ENCODE peak calls at places on chromosome 22, in five cellular contexts. K is body of pancreas, C is HCT116, E is uterus, V is Peyer's patch. S is an unnamed sample. For H3K4me1, the result is how much of the 10 kb centered on the place peaks cover.

GRCh38 chr22:50703726-50704509 is 31.3 kb downstream of the SHANK3 start:
- DNase-seq in C (no peak), E (no peak), K (no peak), V (no peak), S (no peak)

GRCh38 chr22:45237065-45237990 is 3.4 kb downstream of the KIAA0930 start:
- DNase-seq in V (no peak), K (no peak), E (no peak), C (no peak), S (no peak)

GRCh38 chr22:41620646-41621098 is at the start of gene DESI1:
- DNase-seq in V (no peak), E (no peak), K (peak), C (no peak), S (peak)

GRCh38 chr22:40997485-40997884 is 46.3 kb downstream of the RBX1 start:
- DNase-seq in V (no peak), K (no peak), E (no peak), C (no peak), S (no peak)

GRCh38 chr22:46107089-46107664 is 43.1 kb upstream of the PPARA start:
- DNase-seq in E (peak), K (peak), V (no peak), C (no peak), S (peak)

GRCh38 chr22:36478966-36479365 is 2.5 kb downstream of the TXN2 start:
- DNase-seq in V (no peak), C (no peak), E (no peak), K (no peak), S (no peak)

GRCh38 chr22:38177926-38178604 is 3.6 kb downstream of the PLA2G6 start:
- DNase-seq in V (peak), K (peak), E (peak), C (peak), S (peak)

GRCh38 chr22:41596776-41597634 is 7.4 kb upstream of the PMM1 start:
- DNase-seq in K (peak), V (peak), E (peak), C (no peak), S (peak)

GRCh38 chr22:16824718-16825687 is at the start of gene XKR3:
- DNase-seq in K (no peak), V (no peak), C (no peak), E (no peak), S (no peak)

GRCh38 chr22:20549232-20549841 is 41.9 kb downstream of the MED15 start:
- DNase-seq in V (peak), C (no peak), K (peak), E (peak), S (peak)

GRCh38 chr22:47512617-47513016 is 750.2 kb downstream of the TBC1D22A start:
- DNase-seq in C (no peak), V (no peak), K (no peak), E (no peak), S (no peak)

GRCh38 chr22:39317084-39317755 is 2.2 kb downstream of the RPL3 start:
- DNase-seq in K (no peak), C (no peak), V (peak), E (no peak), S (no peak)
- TF ChIP-seq POLR2A in K (no peak), C (no peak), V (no peak), E (no peak), S (no peak)

DNA sequence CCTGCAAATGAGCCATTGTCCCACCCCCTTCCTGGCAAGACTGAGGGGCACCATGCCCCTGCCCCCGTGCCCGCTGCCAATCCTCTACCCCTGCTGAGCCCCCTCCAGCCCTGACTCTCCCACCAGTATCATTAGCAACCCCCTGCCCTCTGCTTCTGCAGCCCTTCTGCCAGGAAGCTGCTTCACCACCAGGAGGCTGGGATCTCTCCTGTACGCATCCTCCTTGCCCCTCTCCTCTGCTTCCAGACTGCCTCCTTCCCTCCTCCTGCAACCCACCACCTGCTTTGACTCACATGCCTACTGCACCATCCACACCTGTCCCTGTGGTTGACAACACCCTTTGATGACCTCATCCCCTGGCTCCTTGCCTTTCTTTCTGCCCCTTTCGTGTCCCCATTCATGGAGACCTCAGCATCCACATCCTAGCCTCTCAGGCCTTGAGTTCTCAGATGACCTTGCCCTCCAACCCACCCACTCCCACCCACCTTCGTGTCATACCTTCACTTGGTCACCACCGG is 13.4 kb upstream of the PNPLA3 start:
- DNase-seq in C (no peak), K (no peak), E (no peak), V (no peak), S (no peak)
- TF ChIP-seq CTCF in C (no peak), K (no peak), E (no peak), V (no peak), S (no peak)

GRCh38 chr22:35380013-35380412 is 883 bp upstream of the HMOX1 start:
- DNase-seq in K (no peak), E (no peak), C (no peak), V (peak), S (peak)
- H3K4me1 ChIP-seq in K (under half), E (under half), C (under half), V (under half), S (half or more)

GRCh38 chr22:21939392-21940319 is 13.0 kb downstream of the PPM1F start:
- DNase-seq in C (no peak), K (peak), E (no peak), V (no peak), S (no peak)

GRCh38 chr22:21938906-21939305 is 13.7 kb downstream of the PPM1F start:
- DNase-seq in V (no peak), C (no peak), E (no peak), K (no peak), S (no peak)

GRCh38 chr22:21937041-21937820 is 15.4 kb downstream of the PPM1F start:
- DNase-seq in V (no peak), K (peak), C (no peak), E (no peak), S (peak)

GRCh38 chr22:21937821-21938070 is 14.9 kb downstream of the PPM1F start:
- DNase-seq in K (no peak), E (peak), V (no peak), C (no peak), S (no peak)

GRCh38 chr22:21938071-21938822 is 14.4 kb downstream of the PPM1F start:
- DNase-seq in E (peak), K (peak), C (peak), V (peak), S (peak)
- TF ChIP-seq POLR2A in E (no peak), K (peak), C (no peak), V (no peak), S (no peak)

DNA sequence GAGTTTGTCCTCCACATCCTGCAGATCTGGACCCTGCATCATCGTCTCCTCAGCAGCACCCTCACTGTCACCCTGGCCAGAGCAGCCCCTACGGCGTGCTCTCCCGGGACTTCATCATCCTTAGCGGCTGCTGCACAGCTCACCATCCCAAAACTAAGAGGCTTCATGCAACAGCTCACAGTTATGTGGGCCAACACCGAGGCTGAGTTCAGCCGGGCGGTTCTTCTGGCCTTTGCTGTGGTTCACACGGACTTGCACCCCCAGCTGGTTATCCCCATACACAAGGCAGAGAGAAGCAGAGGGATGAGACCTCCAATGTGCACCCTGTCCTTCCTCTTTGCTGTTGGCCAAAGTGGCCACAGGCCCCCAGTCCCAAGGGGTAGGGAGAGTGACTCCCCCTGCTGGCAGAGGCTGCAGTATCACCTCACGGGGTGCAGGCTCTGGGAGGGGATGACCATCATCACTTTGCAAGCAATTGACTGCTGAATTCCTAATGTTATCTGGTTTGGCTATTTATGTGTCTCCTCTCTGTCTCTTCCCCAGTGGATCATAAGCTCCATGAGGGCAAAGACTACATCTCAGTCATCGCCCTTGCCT is 276.8 kb downstream of the BRD1 start:
- DNase-seq in K (no peak), E (no peak), V (no peak), C (no peak), S (no peak)
- TF ChIP-seq CTCF in K (no peak), E (no peak), V (no peak), C (peak), S (no peak)

S was measured in gastrocnemius medialis.